ENCODE peak calls at places on chromosomes 1 and 21, in eight cellular contexts. One of them, this sample, is unnamed.

GRCh38 chr1:206575165-206575893 is 36.9 kb downstream of the EIF2D start:
- ATAC-seq in aorta: peak
- ATAC-seq in A549: no peak
- ATAC-seq in right cardiac atrium: peak
- ATAC-seq in heart right ventricle: peak
- ATAC-seq in HepG2: no peak
- ATAC-seq in heart left ventricle: peak
- ATAC-seq in upper lobe of right lung: peak
- ATAC-seq in this sample: peak

GRCh38 chr21:37405629-37406028 is 39.1 kb downstream of the DYRK1A start:
- ATAC-seq in aorta: no peak
- ATAC-seq in A549: no peak
- ATAC-seq in right cardiac atrium: no peak
- ATAC-seq in heart right ventricle: peak
- ATAC-seq in HepG2: no peak
- ATAC-seq in heart left ventricle: no peak
- ATAC-seq in upper lobe of right lung: no peak
- ATAC-seq in this sample: no peak

GRCh38 chr21:42534361-42534900 is 20.8 kb downstream of the SLC37A1 start:
- ATAC-seq in aorta: no peak
- ATAC-seq in A549: no peak
- ATAC-seq in right cardiac atrium: peak
- ATAC-seq in heart right ventricle: peak
- ATAC-seq in HepG2: no peak
- ATAC-seq in heart left ventricle: peak
- ATAC-seq in upper lobe of right lung: peak
- ATAC-seq in this sample: peak

GRCh38 chr1:22428672-22429071 is 23.0 kb upstream of the ZBTB40 start:
- ATAC-seq in aorta: no peak
- ATAC-seq in A549: peak
- ATAC-seq in right cardiac atrium: peak
- ATAC-seq in heart right ventricle: peak
- ATAC-seq in HepG2: peak
- ATAC-seq in heart left ventricle: no peak
- ATAC-seq in upper lobe of right lung: peak
- ATAC-seq in this sample: no peak

GRCh38 chr1:39925727-39926342 is 24.1 kb upstream of the MYCL start:
- ATAC-seq in aorta: no peak
- ATAC-seq in A549: no peak
- ATAC-seq in right cardiac atrium: no peak
- ATAC-seq in heart right ventricle: no peak
- ATAC-seq in HepG2: no peak
- ATAC-seq in heart left ventricle: no peak
- ATAC-seq in upper lobe of right lung: no peak
- ATAC-seq in this sample: no peak

GRCh38 chr1:179166663-179167417 is 62.6 kb downstream of the ABL2 start:
- ATAC-seq in aorta: no peak
- ATAC-seq in A549: no peak
- ATAC-seq in right cardiac atrium: no peak
- ATAC-seq in heart right ventricle: no peak
- ATAC-seq in HepG2: no peak
- ATAC-seq in heart left ventricle: no peak
- ATAC-seq in upper lobe of right lung: no peak
- ATAC-seq in this sample: no peak

GRCh38 chr1:210293191-210293607 is 35.5 kb upstream of the HHAT start:
- ATAC-seq in aorta: peak
- ATAC-seq in A549: no peak
- ATAC-seq in right cardiac atrium: peak
- ATAC-seq in heart right ventricle: peak
- ATAC-seq in HepG2: peak
- ATAC-seq in heart left ventricle: peak
- ATAC-seq in upper lobe of right lung: peak
- ATAC-seq in this sample: peak

GRCh38 chr1:65002156-65002507 is 35.8 kb upstream of the JAK1 start:
- ATAC-seq in aorta: no peak
- ATAC-seq in A549: no peak
- ATAC-seq in right cardiac atrium: peak
- ATAC-seq in heart right ventricle: no peak
- ATAC-seq in HepG2: peak
- ATAC-seq in heart left ventricle: no peak
- ATAC-seq in upper lobe of right lung: no peak
- ATAC-seq in this sample: no peak

GRCh38 chr1:19124273-19124672 is 85.8 kb downstream of the UBR4 start:
- ATAC-seq in aorta: no peak
- ATAC-seq in A549: no peak
- ATAC-seq in right cardiac atrium: no peak
- ATAC-seq in heart right ventricle: no peak
- ATAC-seq in HepG2: no peak
- ATAC-seq in heart left ventricle: no peak
- ATAC-seq in upper lobe of right lung: no peak
- ATAC-seq in this sample: no peak

GRCh38 chr1:111603979-111604378 is 15.6 kb upstream of the RAP1A start:
- ATAC-seq in aorta: no peak
- ATAC-seq in A549: no peak
- ATAC-seq in right cardiac atrium: peak
- ATAC-seq in heart right ventricle: peak
- ATAC-seq in HepG2: no peak
- ATAC-seq in heart left ventricle: peak
- ATAC-seq in upper lobe of right lung: peak
- ATAC-seq in this sample: no peak

GRCh38 chr1:111602302-111602701 is 17.3 kb upstream of the RAP1A start:
- ATAC-seq in aorta: no peak
- ATAC-seq in A549: no peak
- ATAC-seq in right cardiac atrium: no peak
- ATAC-seq in heart right ventricle: no peak
- ATAC-seq in HepG2: no peak
- ATAC-seq in heart left ventricle: no peak
- ATAC-seq in upper lobe of right lung: no peak
- ATAC-seq in this sample: no peak

GRCh38 chr1:111600886-111601386 is 18.7 kb upstream of the RAP1A start:
- ATAC-seq in aorta: no peak
- ATAC-seq in A549: no peak
- ATAC-seq in right cardiac atrium: no peak
- ATAC-seq in heart right ventricle: no peak
- ATAC-seq in HepG2: no peak
- ATAC-seq in heart left ventricle: no peak
- ATAC-seq in upper lobe of right lung: no peak
- ATAC-seq in this sample: no peak

GRCh38 chr1:111604931-111605330 is 14.7 kb upstream of the RAP1A start:
- ATAC-seq in aorta: no peak
- ATAC-seq in A549: no peak
- ATAC-seq in right cardiac atrium: no peak
- ATAC-seq in heart right ventricle: no peak
- ATAC-seq in HepG2: no peak
- ATAC-seq in heart left ventricle: no peak
- ATAC-seq in upper lobe of right lung: no peak
- ATAC-seq in this sample: no peak

GRCh38 chr1:111602974-111603373 is 16.6 kb upstream of the RAP1A start:
- ATAC-seq in aorta: no peak
- ATAC-seq in A549: no peak
- ATAC-seq in right cardiac atrium: no peak
- ATAC-seq in heart right ventricle: no peak
- ATAC-seq in HepG2: no peak
- ATAC-seq in heart left ventricle: no peak
- ATAC-seq in upper lobe of right lung: no peak
- ATAC-seq in this sample: no peak
- H3K4me3 ChIP-seq in aorta: no peak
- H3K4me3 ChIP-seq in A549: no peak
- H3K4me3 ChIP-seq in right cardiac atrium: no peak
- H3K4me3 ChIP-seq in heart right ventricle: no peak
- H3K4me3 ChIP-seq in HepG2: no peak
- H3K4me3 ChIP-seq in heart left ventricle: no peak
- H3K4me3 ChIP-seq in upper lobe of right lung: no peak
- H3K4me3 ChIP-seq in this sample: no peak

DNA sequence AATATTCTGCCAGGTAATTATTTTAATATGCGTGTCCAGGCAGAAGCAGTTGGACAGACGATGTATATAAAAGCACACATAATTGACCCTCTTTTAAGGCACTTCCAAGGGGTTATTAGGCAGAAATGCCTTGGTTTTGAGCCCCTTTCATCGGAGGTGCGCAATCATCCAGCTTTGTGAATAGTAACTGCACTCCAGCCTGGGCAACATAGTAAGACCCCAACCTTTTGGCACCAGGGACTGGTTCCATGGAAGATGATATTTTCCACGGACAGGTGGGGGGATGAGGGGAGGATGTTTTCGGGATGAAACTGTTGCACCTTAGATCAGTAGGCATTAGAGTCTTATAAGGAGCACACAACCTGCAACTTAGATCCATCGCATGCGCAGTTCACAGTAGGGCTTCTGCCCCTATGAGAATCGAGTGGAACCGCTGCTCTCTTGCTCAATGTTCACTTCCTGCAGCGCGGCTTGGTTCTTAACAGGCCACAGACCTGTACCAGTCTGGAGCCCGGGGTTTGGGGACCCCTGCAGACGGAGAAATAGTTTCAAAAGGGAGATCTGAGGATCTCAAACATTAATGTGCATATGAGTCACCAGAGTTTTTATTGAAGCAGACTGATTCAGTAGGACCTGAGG is 1.8 kb upstream of the MCOLN2 start:
- ATAC-seq in aorta: no peak
- ATAC-seq in A549: no peak
- ATAC-seq in right cardiac atrium: no peak
- ATAC-seq in heart right ventricle: no peak
- ATAC-seq in HepG2: no peak
- ATAC-seq in heart left ventricle: no peak
- ATAC-seq in upper lobe of right lung: peak
- ATAC-seq in this sample: no peak
- H3K4me3 ChIP-seq in aorta: no peak
- H3K4me3 ChIP-seq in A549: peak
- H3K4me3 ChIP-seq in right cardiac atrium: peak
- H3K4me3 ChIP-seq in heart right ventricle: peak
- H3K4me3 ChIP-seq in HepG2: no peak
- H3K4me3 ChIP-seq in heart left ventricle: peak
- H3K4me3 ChIP-seq in upper lobe of right lung: peak
- H3K4me3 ChIP-seq in this sample: peak

GRCh38 chr1:1357871-1358432 is 403 bp downstream of the MXRA8 start:
- ATAC-seq in aorta: no peak
- ATAC-seq in A549: no peak
- ATAC-seq in right cardiac atrium: no peak
- ATAC-seq in heart right ventricle: no peak
- ATAC-seq in HepG2: peak
- ATAC-seq in heart left ventricle: no peak
- ATAC-seq in upper lobe of right lung: no peak
- ATAC-seq in this sample: no peak

GRCh38 chr1:1355376-1355775 is 3.0 kb downstream of the MXRA8 start:
- ATAC-seq in aorta: no peak
- ATAC-seq in A549: peak
- ATAC-seq in right cardiac atrium: no peak
- ATAC-seq in heart right ventricle: peak
- ATAC-seq in HepG2: no peak
- ATAC-seq in heart left ventricle: no peak
- ATAC-seq in upper lobe of right lung: peak
- ATAC-seq in this sample: no peak

GRCh38 chr1:1354271-1355247 is 3.8 kb downstream of the MXRA8 start:
- ATAC-seq in aorta: no peak
- ATAC-seq in A549: no peak
- ATAC-seq in right cardiac atrium: no peak
- ATAC-seq in heart right ventricle: no peak
- ATAC-seq in HepG2: no peak
- ATAC-seq in heart left ventricle: no peak
- ATAC-seq in upper lobe of right lung: no peak
- ATAC-seq in this sample: no peak

GRCh38 chr1:1356796-1357401 is 1.5 kb downstream of the MXRA8 start:
- ATAC-seq in aorta: no peak
- ATAC-seq in A549: no peak
- ATAC-seq in right cardiac atrium: no peak
- ATAC-seq in heart right ventricle: no peak
- ATAC-seq in HepG2: no peak
- ATAC-seq in heart left ventricle: no peak
- ATAC-seq in upper lobe of right lung: peak
- ATAC-seq in this sample: no peak

DNA sequence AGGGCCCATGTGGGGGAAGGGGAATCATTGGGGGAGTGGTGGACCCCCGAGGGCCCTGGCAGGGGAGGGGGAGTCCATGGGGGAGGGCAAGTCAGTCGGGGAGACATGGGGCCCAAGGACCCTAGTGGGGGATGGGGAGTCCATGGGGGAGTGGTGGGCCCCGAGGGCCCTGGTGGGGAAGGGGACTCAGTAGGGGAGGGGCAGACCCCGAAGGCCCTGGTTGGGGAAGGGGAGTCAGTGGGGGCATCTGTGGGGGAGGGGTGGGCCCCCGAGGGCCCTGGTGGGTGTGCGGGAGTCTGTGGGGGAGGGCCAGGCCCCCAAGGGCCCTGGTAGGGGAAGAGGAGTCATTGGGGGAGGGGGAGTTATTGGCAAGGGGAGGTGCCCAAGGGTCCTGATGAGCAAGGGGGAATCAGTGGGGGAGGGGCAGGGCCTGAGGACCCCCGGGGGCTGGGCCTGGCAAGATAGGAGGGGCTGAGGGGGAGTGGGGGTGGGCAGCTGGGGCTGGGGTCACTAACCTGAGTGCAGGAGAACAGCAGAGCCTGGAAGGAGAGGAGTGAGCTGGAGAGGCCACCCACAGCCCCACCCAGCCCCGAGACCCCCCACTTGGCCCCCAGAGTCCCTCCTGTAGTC is 2.1 kb downstream of the MXRA8 start:
- ATAC-seq in aorta: no peak
- ATAC-seq in A549: no peak
- ATAC-seq in right cardiac atrium: no peak
- ATAC-seq in heart right ventricle: no peak
- ATAC-seq in HepG2: no peak
- ATAC-seq in heart left ventricle: no peak
- ATAC-seq in upper lobe of right lung: no peak
- ATAC-seq in this sample: no peak
- H3K4me3 ChIP-seq in aorta: no peak
- H3K4me3 ChIP-seq in A549: no peak
- H3K4me3 ChIP-seq in right cardiac atrium: peak
- H3K4me3 ChIP-seq in heart right ventricle: peak
- H3K4me3 ChIP-seq in HepG2: peak
- H3K4me3 ChIP-seq in heart left ventricle: peak
- H3K4me3 ChIP-seq in upper lobe of right lung: peak
- H3K4me3 ChIP-seq in this sample: no peak

GRCh38 chr1:180639871-180640270 is 8.0 kb downstream of the XPR1 start:
- ATAC-seq in aorta: no peak
- ATAC-seq in A549: no peak
- ATAC-seq in right cardiac atrium: no peak
- ATAC-seq in heart right ventricle: no peak
- ATAC-seq in HepG2: no peak
- ATAC-seq in heart left ventricle: no peak
- ATAC-seq in upper lobe of right lung: no peak
- ATAC-seq in this sample: no peak

GRCh38 chr1:180633092-180634045 is 1.5 kb downstream of the XPR1 start:
- ATAC-seq in aorta: no peak
- ATAC-seq in A549: no peak
- ATAC-seq in right cardiac atrium: no peak
- ATAC-seq in heart right ventricle: no peak
- ATAC-seq in HepG2: no peak
- ATAC-seq in heart left ventricle: no peak
- ATAC-seq in upper lobe of right lung: no peak
- ATAC-seq in this sample: no peak

GRCh38 chr1:180631766-180632325 is at the start of gene XPR1:
- ATAC-seq in aorta: peak
- ATAC-seq in A549: peak
- ATAC-seq in right cardiac atrium: peak
- ATAC-seq in heart right ventricle: peak
- ATAC-seq in HepG2: peak
- ATAC-seq in heart left ventricle: peak
- ATAC-seq in upper lobe of right lung: peak
- ATAC-seq in this sample: peak

GRCh38 chr1:180632326-180633088 is 685 bp downstream of the XPR1 start:
- ATAC-seq in aorta: peak
- ATAC-seq in A549: peak
- ATAC-seq in right cardiac atrium: peak
- ATAC-seq in heart right ventricle: peak
- ATAC-seq in HepG2: peak
- ATAC-seq in heart left ventricle: peak
- ATAC-seq in upper lobe of right lung: peak
- ATAC-seq in this sample: peak

GRCh38 chr1:180636138-180636537 is 4.3 kb downstream of the XPR1 start:
- ATAC-seq in aorta: no peak
- ATAC-seq in A549: no peak
- ATAC-seq in right cardiac atrium: no peak
- ATAC-seq in heart right ventricle: no peak
- ATAC-seq in HepG2: no peak
- ATAC-seq in heart left ventricle: no peak
- ATAC-seq in upper lobe of right lung: no peak
- ATAC-seq in this sample: no peak
- H3K4me3 ChIP-seq in aorta: no peak
- H3K4me3 ChIP-seq in A549: no peak
- H3K4me3 ChIP-seq in right cardiac atrium: no peak
- H3K4me3 ChIP-seq in heart right ventricle: peak
- H3K4me3 ChIP-seq in HepG2: no peak
- H3K4me3 ChIP-seq in heart left ventricle: peak
- H3K4me3 ChIP-seq in upper lobe of right lung: no peak
- H3K4me3 ChIP-seq in this sample: no peak